ENCODE peak calls at places on chromosomes 4 and X, in nine cellular contexts. V, R, C, Y, N, O, M, P and F are unnamed samples.

GRCh38 chrX:30060718-30061117 is 154.6 kb upstream of the MAGEB2 start:
- DNase-seq in C (no peak), R (peak; percentile 43), P (no peak), O (no peak), M (no peak), V (no peak), N (peak; percentile 11), Y (no peak), F (no peak)

GRCh38 chr4:128716325-128716724 is 93.2 kb upstream of the JADE1 start:
- DNase-seq in R (no peak), P (no peak), O (peak; percentile 21), V (no peak), Y (no peak), M (no peak), N (peak; percentile 64), C (peak; percentile 25), F (no peak)

GRCh38 chr4:184895012-184895795 is 69.4 kb upstream of the ACSL1 start:
- DNase-seq in V (no peak), P (no peak), N (no peak), M (no peak), C (no peak), O (no peak), Y (no peak), R (no peak), F (no peak)

GRCh38 chrX:72714471-72714916 is 388 bp upstream of the PHKA1 start:
- DNase-seq in O (no peak), C (peak; percentile 33), N (peak; percentile 88), V (peak; percentile 73), Y (peak; percentile 18), R (peak; percentile 44), M (peak; percentile 71), P (no peak), F (peak; percentile 3)

GRCh38 chr4:186762865-186763264 is 39.2 kb upstream of the FAT1 start:
- DNase-seq in N (no peak), Y (no peak), M (no peak), V (no peak), R (no peak), C (no peak), P (no peak), O (no peak), F (no peak)

GRCh38 chrX:13013353-13014110 is 30.9 kb downstream of the FAM9C start:
- DNase-seq in M (no peak), R (no peak), O (no peak), V (no peak), N (peak; percentile 31), Y (no peak), P (no peak), C (no peak), F (peak; percentile 65)

GRCh38 chrX:23883737-23884354 is 23.9 kb downstream of the APOO start:
- DNase-seq in M (no peak), O (peak; percentile 77), R (no peak), Y (no peak), V (no peak), P (no peak), C (no peak), N (peak; percentile 73), F (no peak)

GRCh38 chr4:127868196-127868595 is 12.5 kb upstream of the PLK4 start:
- DNase-seq in N (no peak), V (no peak), C (no peak), P (no peak), M (no peak), O (no peak), R (no peak), Y (no peak), F (no peak)

GRCh38 chrX:104913348-104913747 is 307.1 kb downstream of the TEX13A start:
- DNase-seq in C (no peak), R (peak; percentile 81), Y (no peak), V (no peak), P (no peak), N (peak; percentile 0), O (no peak), M (no peak), F (no peak)

GRCh38 chr4:156970501-156971167 is 965 bp downstream of the PDGFC start:
- DNase-seq in M (peak; percentile 45), N (peak; percentile 70), C (peak; percentile 16), R (peak; percentile 82), O (no peak), Y (no peak), P (no peak), V (peak; percentile 85), F (no peak)

GRCh38 chr4:118076958-118077766 is 42.9 kb downstream of the NDST3 start:
- DNase-seq in R (no peak), M (peak; percentile 61), V (no peak), N (peak; percentile 44), O (no peak), Y (no peak), C (no peak), P (no peak), F (no peak)

GRCh38 chr4:25667931-25668557 is 12.4 kb downstream of the SLC34A2 start:
- DNase-seq in M (no peak), P (no peak), C (no peak), O (no peak), R (peak; percentile 34), Y (no peak), V (peak; percentile 40), N (no peak), F (no peak)

GRCh38 chr4:77817304-77818076 is 1.7 kb downstream of the CNOT6L start:
- DNase-seq in O (no peak), V (no peak), P (no peak), N (no peak), R (no peak), M (no peak), Y (no peak), C (no peak), F (no peak)

GRCh38 chr4:19214591-19214990 is 1037.1 kb upstream of the SLIT2 start:
- DNase-seq in M (no peak), R (no peak), O (no peak), Y (no peak), P (no peak), V (no peak), N (peak; percentile 26), C (no peak), F (no peak)

GRCh38 chr4:118099106-118099505 is 64.8 kb downstream of the NDST3 start:
- DNase-seq in Y (no peak), R (no peak), C (no peak), N (no peak), V (no peak), O (no peak), M (no peak), P (no peak), F (no peak)

GRCh38 chr4:2220016-2220620 is 21.8 kb downstream of the HAUS3 start:
- DNase-seq in C (peak; percentile 54), O (no peak), N (peak; percentile 75), Y (peak; percentile 30), P (peak; percentile 87), V (peak; percentile 78), R (peak; percentile 89), M (peak; percentile 81), F (peak; percentile 22)

GRCh38 chr4:13102344-13102743 is 381.8 kb downstream of the RAB28 start:
- DNase-seq in Y (no peak), C (no peak), N (no peak), O (no peak), M (no peak), R (no peak), P (no peak), V (no peak), F (no peak)

GRCh38 chr4:176949022-176949421 is 156.3 kb upstream of the VEGFC start:
- DNase-seq in O (no peak), Y (peak; percentile 86), P (no peak), C (no peak), R (no peak), N (peak; percentile 98), M (no peak), V (peak; percentile 62), F (no peak)

GRCh38 chrX:47080215-47080914 is 2.1 kb downstream of the RGN start:
- DNase-seq in Y (no peak), V (no peak), N (no peak), P (no peak), C (no peak), R (no peak), M (no peak), O (no peak), F (no peak)

GRCh38 chr4:143700420-143701352 is at the start of gene FREM3:
- DNase-seq in C (no peak), N (no peak), R (peak; percentile 26), O (no peak), M (no peak), P (no peak), V (peak; percentile 64), Y (no peak), F (peak; percentile 11)

DNA sequence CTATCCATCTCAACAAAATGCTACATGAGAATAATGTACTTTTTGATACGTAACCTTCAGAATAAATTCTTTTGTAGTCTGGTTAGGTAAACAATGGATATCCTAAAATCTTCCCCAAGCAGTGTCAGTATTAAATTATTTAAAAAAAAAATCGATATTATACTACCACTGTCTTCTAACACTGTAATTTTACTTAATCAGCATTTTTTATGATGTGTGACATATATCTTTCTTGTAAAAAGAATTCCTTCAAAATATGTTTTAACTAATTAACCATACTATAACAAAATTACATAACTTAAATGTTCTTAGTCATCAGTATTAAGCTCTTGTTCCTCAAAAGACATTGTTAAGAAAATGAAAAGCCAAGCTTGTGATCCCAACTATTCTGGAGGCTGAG is 12.5 kb downstream of the OTUD4 start:
- DNase-seq in R (no peak), C (no peak), Y (no peak), P (no peak), O (no peak), V (no peak), N (no peak), M (no peak), F (no peak)
- H3K27me3 ChIP-seq in R (no peaks in the 10 kb centered on the region), C (no peaks in the 10 kb centered on the region), Y (no peaks in the 10 kb centered on the region), P (no peaks in the 10 kb centered on the region), O (no peaks in the 10 kb centered on the region), V (no peaks in the 10 kb centered on the region), N (no peaks in the 10 kb centered on the region), M (no peaks in the 10 kb centered on the region), F (no peaks in the 10 kb centered on the region)

DNA sequence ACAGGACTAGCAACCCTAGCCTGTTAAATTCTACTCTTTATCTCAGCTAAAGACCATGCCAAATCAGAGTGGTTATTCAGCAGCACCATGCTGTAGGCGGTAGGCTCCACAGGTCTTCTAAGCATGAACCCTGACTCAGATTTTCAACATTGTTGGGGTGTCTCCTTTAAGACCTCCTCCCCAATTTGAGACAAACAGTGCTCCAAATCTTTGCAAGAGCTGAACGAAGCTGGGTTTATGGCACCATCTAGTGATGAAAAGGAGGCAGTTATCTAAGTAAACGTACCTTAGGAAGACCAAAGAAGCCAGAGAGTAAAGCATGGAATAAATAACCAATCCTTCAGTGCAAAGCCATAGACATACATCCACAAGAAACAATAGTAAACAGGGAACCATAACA is 334.5 kb upstream of the SLC7A11 start:
- DNase-seq in M (no peak), V (no peak), P (no peak), N (peak; percentile 59), R (peak; percentile 11), O (no peak), C (no peak), Y (peak; percentile 34), F (no peak)
- TF ChIP-seq CTCF in M (peak; percentile 73), V (no peak), P (no peak), N (peak; percentile 37), R (peak; percentile 47), O (peak; percentile 49), C (no peak), Y (peak; percentile 66), F (peak; percentile 55)

GRCh38 chr4:8586671-8587468 is 5.7 kb upstream of the CPZ start:
- DNase-seq in V (peak; percentile 49), Y (no peak), P (no peak), N (no peak), C (no peak), M (no peak), R (no peak), O (no peak), F (no peak)
- H3K4me3 ChIP-seq in V (no peak overlapping the region), Y (no peak overlapping the region), P (no peak overlapping the region), N (no peak overlapping the region), C (no peak overlapping the region), M (no peak overlapping the region), R (no peak overlapping the region), O (no peak overlapping the region), F (no peak overlapping the region)

GRCh38 chrX:632391-633042 is 1.9 kb downstream of the SHOX start:
- DNase-seq in P (no peak), R (no peak), C (no peak), V (no peak), Y (no peak), M (no peak), N (no peak), O (no peak), F (no peak)
- H3K27me3 ChIP-seq in P (peaks cover 9% of the 10 kb centered on the region), R (peaks cover 90% of the 10 kb centered on the region), C (peaks cover 86% of the 10 kb centered on the region), V (peaks cover 76% of the 10 kb centered on the region), Y (peaks cover 3% of the 10 kb centered on the region), M (no peaks in the 10 kb centered on the region), N (no peaks in the 10 kb centered on the region), O (no peaks in the 10 kb centered on the region), F (no peaks in the 10 kb centered on the region)